ENCODE peak calls at places on chromosome 2, in five cellular contexts. J is PC-3; M is endothelial cell of umbilical vein; V is effector memory CD4-positive, alpha-beta T cell; X is prostate gland. G is an unnamed sample.

GRCh38 chr2:46062637-46063412 is 234.4 kb upstream of the EPAS1 start:
- DNase-seq in J (peak; percentile 92), M (peak; percentile 91), V (peak; percentile 10), X (peak; percentile 73), G (peak; percentile 50)

GRCh38 chr2:121648206-121648605 is 1.1 kb downstream of the CLASP1 start:
- DNase-seq in J (no peak), M (no peak), V (no peak), X (no peak), G (no peak)

GRCh38 chr2:127083819-127084503 is 23.0 kb downstream of the BIN1 start:
- DNase-seq in J (peak; percentile 37), M (peak; percentile 84), V (no peak), X (peak; percentile 77), G (no peak)

GRCh38 chr2:28896906-28897305 is 2.4 kb downstream of the WDR43 start:
- DNase-seq in J (peak; percentile 73), M (no peak), V (no peak), X (no peak), G (peak; percentile 66)

GRCh38 chr2:215693269-215693998 is 257.6 kb upstream of the FN1 start:
- DNase-seq in J (peak; percentile 85), M (peak; percentile 85), V (no peak), X (no peak), G (peak; percentile 54)

GRCh38 chr2:143903172-143903856 is 616.6 kb downstream of the ZEB2 start:
- DNase-seq in J (no peak), M (no peak), V (no peak), X (no peak), G (no peak)

GRCh38 chr2:128162266-128162665 is 71.3 kb downstream of the UGGT1 start:
- DNase-seq in J (no peak), M (no peak), V (no peak), X (no peak), G (no peak)

GRCh38 chr2:144004742-144005141 is 515.2 kb downstream of the ZEB2 start:
- DNase-seq in J (no peak), M (no peak), V (no peak), X (no peak), G (no peak)

GRCh38 chr2:219433666-219434467 is 776 bp upstream of the SPEG start:
- DNase-seq in J (peak; percentile 49), M (no peak), V (no peak), X (no peak), G (no peak)

GRCh38 chr2:133568172-133568571 is at the start of gene NCKAP5:
- DNase-seq in J (peak; percentile 59), M (peak; percentile 61), V (no peak), X (peak; percentile 44), G (peak; percentile 64)

GRCh38 chr2:122340246-122340645 is 584.8 kb downstream of the TSN start:
- DNase-seq in J (peak; percentile 37), M (no peak), V (no peak), X (no peak), G (no peak)

GRCh38 chr2:172148246-172148645 is 45.5 kb upstream of the DLX2 start:
- DNase-seq in J (no peak), M (no peak), V (no peak), X (no peak), G (peak; percentile 27)

GRCh38 chr2:23620841-23621341 is 235.9 kb downstream of the KLHL29 start:
- DNase-seq in J (no peak), M (no peak), V (no peak), X (no peak), G (no peak)

GRCh38 chr2:159126653-159127052 is 158.2 kb downstream of the TANC1 start:
- DNase-seq in J (peak; percentile 48), M (no peak), V (no peak), X (no peak), G (no peak)

GRCh38 chr2:141207042-141207398 is 923.8 kb downstream of the LRP1B start:
- DNase-seq in J (no peak), M (no peak), V (no peak), X (no peak), G (no peak)

GRCh38 chr2:216799873-216800421 is 59.9 kb downstream of the TNP1 start:
- DNase-seq in J (peak; percentile 8), M (no peak), V (no peak), X (no peak), G (no peak)

GRCh38 chr2:14540003-14540402 is 92.5 kb upstream of the LRATD1 start:
- DNase-seq in J (peak; percentile 41), M (no peak), V (no peak), X (no peak), G (no peak)

GRCh38 chr2:191023235-191023679 is 9.3 kb upstream of the STAT1 start:
- DNase-seq in J (no peak), M (peak; percentile 91), V (no peak), X (no peak), G (no peak)

GRCh38 chr2:157192445-157193423 is 64.8 kb upstream of the GALNT5 start:
- DNase-seq in J (no peak), M (no peak), V (no peak), X (no peak), G (no peak)

GRCh38 chr2:220279372-220279771 is 651.9 kb downstream of the SLC4A3 start:
- DNase-seq in J (peak; percentile 96), M (no peak), V (no peak), X (no peak), G (peak; percentile 100)

GRCh38 chr2:118058979-118059378 is 29.3 kb upstream of the INSIG2 start:
- DNase-seq in J (no peak), M (no peak), V (no peak), X (no peak), G (no peak)

GRCh38 chr2:36296798-36297197 is 58.8 kb upstream of the CRIM1 start:
- DNase-seq in J (no peak), M (no peak), V (no peak), X (no peak), G (no peak)

GRCh38 chr2:100256416-100256815 is 65.9 kb downstream of the LONRF2 start:
- DNase-seq in J (no peak), M (no peak), V (no peak), X (no peak), G (no peak)

GRCh38 chr2:183996825-183997823 is 601.2 kb upstream of the ZNF804A start:
- DNase-seq in J (no peak), M (no peak), V (no peak), X (peak; percentile 63), G (no peak)

GRCh38 chr2:200525066-200525465 is 941 bp upstream of the SGO2 start:
- DNase-seq in J (peak; percentile 47), M (no peak), V (no peak), X (no peak), G (no peak)

DNA sequence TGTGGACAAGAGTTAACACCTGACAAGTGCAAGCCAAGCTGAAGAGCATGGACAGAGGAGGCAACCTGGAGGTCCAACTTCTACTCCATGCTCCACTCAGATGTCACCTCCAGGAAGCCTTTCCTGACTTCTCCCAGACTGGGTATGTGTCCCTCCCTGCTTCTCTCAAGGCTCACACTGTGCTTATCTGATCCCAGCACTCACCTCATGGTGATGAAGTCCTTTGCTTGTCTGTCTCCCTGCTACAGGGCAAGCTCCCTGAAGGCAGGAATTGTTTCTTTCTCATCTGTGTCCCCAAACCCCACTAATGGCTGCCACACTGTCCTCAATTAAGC is 2.7 kb upstream of the SLC30A3 start:
- DNase-seq in J (no peak), M (no peak), V (no peak), X (no peak), G (no peak)
- H3K27me3 ChIP-seq in J (peaks cover 50% of the 10 kb centered on the region), M (peaks cover 19% of the 10 kb centered on the region), V (peaks cover 37% of the 10 kb centered on the region), X (peaks cover 10% of the 10 kb centered on the region), G (peaks cover 97% of the 10 kb centered on the region)

GRCh38 chr2:42638080-42638784 is 69.8 kb downstream of the MTA3 start:
- DNase-seq in J (no peak), M (no peak), V (no peak), X (no peak), G (no peak)

GRCh38 chr2:42636956-42637355 is 68.5 kb downstream of the MTA3 start:
- DNase-seq in J (no peak), M (no peak), V (no peak), X (no peak), G (no peak)

GRCh38 chr2:42640261-42640660 is 71.8 kb downstream of the MTA3 start:
- DNase-seq in J (no peak), M (no peak), V (no peak), X (no peak), G (no peak)

DNA sequence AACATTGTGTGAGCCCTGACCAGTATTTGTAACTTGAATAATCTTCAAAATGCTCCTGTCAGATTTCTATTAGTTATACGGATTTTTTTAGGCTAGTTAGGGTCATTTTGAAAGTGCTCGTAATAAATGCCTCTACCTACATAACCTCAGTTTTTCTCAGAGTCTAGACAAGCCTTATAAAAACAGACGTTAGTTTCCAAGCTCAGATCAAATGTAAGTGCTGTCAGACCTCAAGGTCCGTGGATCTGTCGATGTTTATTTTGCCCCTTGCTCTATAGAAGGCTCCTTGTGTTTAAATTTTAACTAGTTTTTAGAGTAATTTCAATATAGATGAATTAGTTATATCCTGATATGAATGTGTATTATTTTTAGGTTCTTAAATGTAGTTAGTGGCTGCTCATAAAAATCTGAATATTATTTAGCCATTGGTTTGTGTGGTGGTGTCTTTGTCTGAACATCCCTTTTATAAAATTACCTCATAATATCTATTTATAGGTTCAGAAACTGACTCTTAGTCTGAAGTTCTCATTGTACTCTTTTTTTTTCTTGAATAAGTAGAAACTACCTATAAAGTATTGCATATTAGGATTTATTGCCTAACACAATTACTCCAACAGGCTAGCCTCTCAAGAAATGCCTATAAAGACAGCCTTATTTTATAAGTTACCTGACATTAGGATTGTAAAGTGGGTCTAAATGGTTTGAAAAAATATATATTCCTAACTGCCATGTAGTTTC is 71.1 kb downstream of the MTA3 start:
- DNase-seq in J (no peak), M (no peak), V (no peak), X (no peak), G (no peak)
- H3K27ac ChIP-seq in J (no peak overlapping the region), M (no peak overlapping the region), V (no peak overlapping the region), X (no peak overlapping the region), G (no peak overlapping the region)

DNA sequence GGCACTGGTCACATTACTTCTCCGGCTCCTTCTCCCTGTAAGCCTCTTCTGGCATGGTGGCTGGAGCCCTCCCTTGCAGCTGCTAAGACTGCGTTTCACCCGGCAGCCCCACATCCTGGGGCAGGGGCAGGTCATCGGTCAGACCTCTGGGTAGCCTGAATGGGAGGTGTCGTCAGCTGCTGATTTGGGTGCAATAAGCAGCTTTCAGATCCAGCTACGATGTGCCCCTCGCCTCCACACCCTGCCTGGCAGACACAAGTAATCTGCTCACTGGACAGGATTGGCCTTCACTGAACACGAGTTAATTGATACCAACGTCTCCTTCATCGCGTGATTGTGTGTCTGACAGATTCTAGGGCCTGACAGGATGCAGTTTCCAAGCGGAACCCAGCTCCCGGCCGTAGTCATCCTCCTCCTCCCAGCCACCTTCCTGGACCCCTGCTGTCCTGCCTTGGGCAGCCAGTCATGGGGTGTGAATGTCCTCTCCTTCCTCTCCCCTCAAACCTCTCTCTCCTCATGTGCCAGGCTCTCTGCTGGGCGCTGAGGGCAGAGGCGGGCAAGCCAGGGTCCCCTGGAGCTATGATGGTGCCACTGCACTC is 18.9 kb upstream of the PDIA6 start:
- DNase-seq in J (no peak), M (no peak), V (no peak), X (no peak), G (no peak)
- H3K27me3 ChIP-seq in J (peaks cover 6% of the 10 kb centered on the region), M (peaks cover 3% of the 10 kb centered on the region), V (no peaks in the 10 kb centered on the region), X (peaks cover 5% of the 10 kb centered on the region), G (peaks cover 51% of the 10 kb centered on the region)

DNA sequence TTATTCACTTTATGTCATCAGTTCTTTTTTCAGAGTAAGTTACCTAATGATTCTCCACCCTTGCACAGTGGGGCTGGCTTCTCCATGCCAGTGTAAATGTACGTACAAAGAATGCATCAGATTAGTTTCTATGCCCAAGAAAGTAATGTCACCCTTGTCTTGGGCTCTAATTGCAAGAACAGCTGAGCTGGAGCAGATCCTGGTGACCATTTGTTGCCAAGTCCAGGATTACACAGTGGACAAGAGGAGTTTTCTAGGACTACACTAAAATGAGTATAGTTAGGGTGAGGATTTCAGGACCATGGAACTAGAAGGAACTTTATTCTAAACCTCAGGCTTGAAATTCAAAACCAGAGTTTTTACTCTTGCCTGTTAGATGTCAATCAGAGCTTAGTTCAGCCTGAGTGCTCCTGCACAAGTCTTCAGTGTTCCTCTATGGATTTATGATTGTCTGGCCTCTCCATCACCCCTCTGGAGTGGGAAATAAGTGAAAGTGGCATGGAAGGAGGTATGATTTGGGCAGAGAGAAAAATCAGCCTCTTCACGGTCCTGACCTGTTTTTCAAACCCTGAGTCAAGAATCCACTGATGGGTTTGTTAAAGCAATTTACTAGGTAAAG is 29.8 kb downstream of the PCBP1 start:
- DNase-seq in J (no peak), M (no peak), V (no peak), X (no peak), G (no peak)
- H3K27ac ChIP-seq in J (no peak overlapping the region), M (no peak overlapping the region), V (no peak overlapping the region), X (no peak overlapping the region), G (no peak overlapping the region)